ENCODE peak calls at places on chromosomes 16 and 17, in six cellular contexts. S is tibial nerve, L is fibroblast of villous mesenchyme, B is BJ, W is heart right ventricle, K is PC-9. Q is an unnamed sample.

GRCh38 chr16:73151225-73151624 is 103.3 kb upstream of the ZFHX3 start:
- DNase-seq in B (no peak), K (no peak), S (no peak), W (no peak), L (no peak), Q (no peak)

GRCh38 chr16:71214771-71215381 is 15.6 kb downstream of the HYDIN start:
- DNase-seq in B (no peak), L (peak), K (no peak), S (no peak), W (no peak), Q (no peak)

GRCh38 chr16:67425046-67425445 is 5.9 kb upstream of the HSD11B2 start:
- DNase-seq in B (no peak), W (no peak), K (no peak), L (peak), S (no peak), Q (no peak)

GRCh38 chr17:74746922-74747321 is 1.5 kb upstream of the NHERF1 start:
- DNase-seq in K (no peak), B (no peak), W (no peak), S (no peak), L (peak), Q (no peak)

GRCh38 chr16:24850289-24850931 is 4.6 kb downstream of the SLC5A11 start:
- DNase-seq in S (no peak), L (peak), W (no peak), B (no peak), K (no peak), Q (no peak)

GRCh38 chr16:10410469-10410868 is 24.6 kb downstream of the ATF7IP2 start:
- DNase-seq in L (no peak), S (no peak), K (no peak), W (no peak), B (no peak), Q (no peak)

GRCh38 chr17:69478916-69479315 is 64.4 kb downstream of the MAP2K6 start:
- DNase-seq in K (no peak), S (no peak), L (no peak), W (no peak), B (no peak), Q (no peak)

GRCh38 chr16:22694887-22695382 is 119.0 kb upstream of the HS3ST2 start:
- DNase-seq in W (no peak), K (no peak), S (no peak), L (peak), B (peak), Q (no peak)

GRCh38 chr17:48351916-48352332 is 78.1 kb downstream of the SKAP1 start:
- DNase-seq in S (no peak), W (no peak), K (no peak), L (peak), B (no peak), Q (no peak)

GRCh38 chr17:28407130-28407973 is 1.3 kb upstream of the SLC46A1 start:
- DNase-seq in W (no peak), B (no peak), S (no peak), K (peak), L (no peak), Q (no peak)

GRCh38 chr17:1711804-1712203 is 1.6 kb upstream of the TLCD2 start:
- DNase-seq in W (no peak), B (no peak), S (no peak), L (peak), K (no peak), Q (no peak)

GRCh38 chr16:2692251-2692947 is 10.1 kb downstream of the KCTD5 start:
- DNase-seq in B (no peak), S (no peak), W (peak), K (no peak), L (no peak), Q (peak)

DNA sequence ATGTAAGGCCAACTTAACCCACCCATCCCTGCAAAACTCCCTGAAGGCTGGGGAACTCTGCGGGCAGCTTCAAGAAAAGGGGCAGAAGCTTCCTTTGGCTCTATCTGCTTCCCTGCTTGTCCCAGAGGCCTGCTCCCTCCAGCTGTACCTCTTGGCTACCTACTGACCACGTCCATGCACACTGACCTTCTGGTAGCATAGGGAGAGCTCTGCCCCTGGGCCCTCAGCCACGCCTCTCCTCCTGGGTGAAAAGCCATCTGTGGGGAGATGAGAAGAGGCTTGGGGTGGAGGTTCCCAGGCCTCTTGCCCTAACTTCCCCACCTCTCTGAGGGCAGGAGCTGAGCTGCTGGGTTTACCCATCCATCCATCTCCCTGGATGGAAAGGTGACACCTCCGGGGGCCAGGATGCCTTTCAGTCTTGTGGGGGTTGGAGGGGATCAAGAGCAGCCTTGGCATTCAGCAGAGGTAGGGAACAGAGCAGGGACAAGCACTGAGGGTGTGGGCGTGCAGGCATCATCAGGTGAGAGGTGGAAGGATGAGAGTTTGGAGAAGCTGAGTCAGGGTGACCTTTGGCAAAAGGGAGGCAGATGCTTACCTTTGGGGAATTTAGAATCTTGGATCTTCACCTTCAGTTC is 23.4 kb upstream of the MFSD6L start:
- DNase-seq in K (no peak), W (no peak), L (no peak), S (no peak), B (no peak), Q (no peak)
- TF ChIP-seq CTCF in K (no peak), W (no peak), L (no peak), S (no peak), B (no peak), Q (no peak)

DNA sequence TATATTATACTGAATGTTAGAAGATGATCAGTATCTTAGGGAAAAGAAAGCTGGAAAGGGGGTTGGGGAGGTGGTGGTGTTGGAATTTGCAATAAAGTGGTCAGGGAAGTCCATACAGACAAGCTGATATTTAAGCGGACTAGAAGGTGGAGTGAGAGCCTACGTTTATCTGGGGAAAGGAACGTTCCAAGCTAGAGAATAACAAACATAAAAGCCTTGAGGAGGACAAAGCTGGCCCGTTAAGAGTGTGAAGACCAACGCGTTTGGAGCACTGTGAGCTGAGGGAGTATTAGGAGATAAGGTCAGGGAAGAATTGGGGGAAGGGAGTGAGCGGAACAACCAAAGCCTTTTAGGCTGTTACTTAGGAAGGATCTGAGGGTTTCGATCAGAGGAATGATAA is 1.4 kb downstream of the DDX42 start:
- DNase-seq in K (no peak), W (no peak), S (no peak), L (peak), B (no peak), Q (no peak)
- H3K4me3 ChIP-seq in K (peak), W (peak), S (peak), L (peak), B (peak), Q (peak)

GRCh38 chr16:87638736-87639135 is 36.4 kb downstream of the JPH3 start:
- DNase-seq in B (no peak), S (no peak), L (no peak), W (no peak), K (no peak), Q (no peak)

GRCh38 chr16:87636050-87636684 is 33.9 kb downstream of the JPH3 start:
- DNase-seq in B (peak), W (peak), S (peak), L (peak), K (peak), Q (peak)

GRCh38 chr16:87635541-87636049 is 33.3 kb downstream of the JPH3 start:
- DNase-seq in L (peak), W (no peak), B (no peak), S (peak), K (peak), Q (peak)

GRCh38 chr16:87637357-87637756 is 35.0 kb downstream of the JPH3 start:
- DNase-seq in L (no peak), W (no peak), K (no peak), B (no peak), S (no peak), Q (no peak)

DNA sequence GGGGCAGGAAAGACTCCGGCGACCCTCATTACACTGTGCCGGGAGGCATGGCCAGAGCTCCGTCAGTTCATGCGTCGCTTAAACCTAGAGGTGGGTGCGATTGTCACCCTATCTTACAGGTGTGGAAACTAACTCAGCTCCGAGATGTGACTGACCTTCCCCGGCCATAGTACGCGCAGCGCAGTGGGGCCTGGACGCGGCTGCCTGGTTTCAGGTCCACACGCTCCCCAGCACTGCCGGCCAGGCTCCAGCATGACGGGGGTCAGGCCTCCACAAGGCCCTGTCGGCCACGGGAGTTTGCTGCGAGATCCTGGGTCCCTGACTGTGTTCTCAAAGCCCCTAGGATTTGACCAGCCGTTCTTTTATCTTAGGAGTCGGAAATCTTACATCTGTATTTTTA is 34.4 kb downstream of the JPH3 start:
- DNase-seq in W (no peak), B (no peak), L (no peak), S (no peak), K (no peak), Q (no peak)
- TF ChIP-seq CTCF in W (no peak), B (no peak), L (no peak), S (no peak), K (no peak), Q (no peak)

DNA sequence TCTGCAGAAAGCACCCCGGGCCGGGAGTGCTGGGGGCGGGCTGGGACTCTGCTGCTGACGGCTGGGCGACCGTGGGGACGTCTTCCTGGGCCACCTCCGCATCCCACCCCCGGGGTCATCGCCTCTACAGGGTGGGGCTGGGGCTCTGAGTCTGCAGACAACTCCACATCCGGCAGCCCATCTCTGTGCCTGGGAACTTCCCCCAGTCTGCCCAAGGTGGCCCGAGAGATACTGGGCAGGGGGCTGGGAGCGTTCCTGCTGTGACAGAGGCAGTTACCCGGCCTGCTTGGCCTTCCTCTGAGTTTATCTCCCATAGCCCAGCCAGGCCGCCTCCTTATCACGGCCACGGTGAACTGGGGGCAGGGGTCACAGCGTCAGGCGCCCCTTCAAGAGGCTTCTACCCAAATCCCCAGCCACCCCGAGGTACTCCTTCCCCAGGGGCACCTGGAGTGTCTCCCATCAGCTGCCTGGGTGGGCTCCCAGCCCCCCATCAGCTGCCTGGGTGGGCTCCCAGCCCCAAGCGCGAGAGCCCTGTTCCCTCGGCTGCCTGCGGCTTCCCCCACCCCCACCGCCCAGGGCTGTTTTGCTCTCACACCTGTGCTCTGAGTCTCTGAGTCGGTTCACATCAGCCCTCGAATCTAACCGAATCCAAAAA is 15.5 kb upstream of the CBFA2T3 start:
- DNase-seq in W (no peak), S (no peak), K (no peak), L (no peak), B (no peak), Q (no peak)
- H3K4me3 ChIP-seq in W (no peak), S (no peak), K (no peak), L (no peak), B (no peak), Q (no peak)

DNA sequence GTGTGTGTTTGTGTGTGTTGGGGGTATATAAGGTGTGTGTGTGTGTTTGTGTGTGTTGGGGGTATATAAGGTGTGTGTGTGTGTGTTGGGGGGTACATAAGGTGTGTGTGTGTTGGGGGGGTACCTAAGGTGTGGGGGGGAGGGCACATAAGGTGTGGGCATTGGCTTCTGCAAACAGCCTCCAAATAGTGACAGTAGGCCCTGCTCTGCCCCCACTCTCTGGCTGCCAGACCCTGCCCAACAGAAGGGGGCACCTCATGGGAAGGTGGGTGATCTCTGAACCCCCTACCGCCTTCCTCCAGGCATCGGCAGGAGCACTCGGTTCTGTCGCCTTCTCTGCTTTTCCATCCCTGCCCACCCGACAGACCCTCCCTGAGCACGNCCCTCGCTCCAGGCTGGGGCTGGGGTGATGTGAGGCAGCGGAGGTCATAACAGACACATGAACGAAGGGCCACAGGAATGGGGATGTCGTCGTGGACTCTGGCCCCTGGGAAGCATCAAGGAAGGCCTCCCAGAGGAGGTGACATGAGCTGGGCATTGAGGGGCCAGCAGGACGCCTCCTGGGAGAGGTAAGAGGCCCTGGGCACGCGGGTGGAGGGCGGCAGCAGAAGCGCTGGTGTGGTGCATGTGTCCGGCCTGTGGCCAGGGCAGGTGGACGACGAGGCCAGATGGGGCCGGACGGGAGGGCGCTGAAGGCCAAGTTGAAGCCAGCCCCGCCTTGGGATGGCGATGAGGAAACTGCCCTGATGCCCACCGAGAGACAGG is 136.6 kb upstream of the RPH3AL start:
- DNase-seq in S (no peak), K (peak), B (no peak), L (no peak), W (no peak), Q (no peak)
- TF ChIP-seq CTCF in S (no peak), K (no peak), B (no peak), L (no peak), W (no peak), Q (no peak)

GRCh38 chr16:31143889-31144148 is 6.0 kb downstream of the PRSS36 start:
- DNase-seq in S (no peak), K (no peak), L (no peak), B (no peak), W (no peak), Q (no peak)

GRCh38 chr16:31145398-31145990 is 4.4 kb downstream of the PRSS36 start:
- DNase-seq in S (no peak), K (no peak), W (no peak), B (no peak), L (no peak), Q (no peak)

GRCh38 chr16:31143036-31143888 is 6.6 kb downstream of the PRSS36 start:
- DNase-seq in W (no peak), K (no peak), B (no peak), L (no peak), S (no peak), Q (no peak)

GRCh38 chr16:31141489-31142108 is 6.1 kb upstream of the PRSS8 start:
- DNase-seq in B (no peak), S (no peak), L (no peak), W (peak), K (no peak), Q (peak)

GRCh38 chr16:31142109-31143035 is 6.8 kb upstream of the PRSS8 start:
- DNase-seq in L (peak), W (peak), B (peak), K (peak), S (peak), Q (peak)
- H3K4me3 ChIP-seq in L (peak), W (no peak), B (peak), K (peak), S (peak), Q (peak)